ENCODE peak calls at places on chromosomes 7 and 10, in eight cellular contexts. One of them, this sample, is unnamed.

GRCh38 chr10:110172155-110172554 is 35.2 kb upstream of the MXI1 start:
- DNase-seq in stimulated activated CD4-positive, alpha-beta T cell treated with anti-CD3 and anti-CD28 coated beads, Interleukin-1b, Interleukin-23, amount 100 ng/mL, for 4 hours: no peak
- DNase-seq in cardiac septum: no peak
- DNase-seq in fibroblast of pulmonary artery: no peak
- DNase-seq in T1000: no peak
- DNase-seq in heart left ventricle: no peak
- DNase-seq in ovary: no peak
- DNase-seq in activated T-cell treated with anti-CD3 and anti-CD28 coated beads for 1 hour: no peak
- DNase-seq in this sample: no peak

GRCh38 chr10:97539523-97540200 is 32.9 kb upstream of the ANKRD2 start:
- DNase-seq in stimulated activated CD4-positive, alpha-beta T cell treated with anti-CD3 and anti-CD28 coated beads, Interleukin-1b, Interleukin-23, amount 100 ng/mL, for 4 hours: no peak
- DNase-seq in fibroblast of pulmonary artery: peak
- DNase-seq in activated T-cell treated with anti-CD3 and anti-CD28 coated beads for 1 hour: no peak
- DNase-seq in cardiac septum: peak
- DNase-seq in ovary: peak
- DNase-seq in T1000: peak
- DNase-seq in heart left ventricle: peak
- DNase-seq in this sample: peak

GRCh38 chr10:46557319-46558140 is 1.1 kb upstream of the GPRIN2 start:
- DNase-seq in activated T-cell treated with anti-CD3 and anti-CD28 coated beads for 1 hour: no peak
- DNase-seq in ovary: peak
- DNase-seq in T1000: no peak
- DNase-seq in cardiac septum: peak
- DNase-seq in heart left ventricle: peak
- DNase-seq in fibroblast of pulmonary artery: no peak
- DNase-seq in stimulated activated CD4-positive, alpha-beta T cell treated with anti-CD3 and anti-CD28 coated beads, Interleukin-1b, Interleukin-23, amount 100 ng/mL, for 4 hours: no peak
- DNase-seq in this sample: peak

GRCh38 chr7:106573738-106574137 is 87.2 kb downstream of the CCDC71L start:
- DNase-seq in cardiac septum: no peak
- DNase-seq in activated T-cell treated with anti-CD3 and anti-CD28 coated beads for 1 hour: no peak
- DNase-seq in T1000: no peak
- DNase-seq in stimulated activated CD4-positive, alpha-beta T cell treated with anti-CD3 and anti-CD28 coated beads, Interleukin-1b, Interleukin-23, amount 100 ng/mL, for 4 hours: no peak
- DNase-seq in fibroblast of pulmonary artery: no peak
- DNase-seq in heart left ventricle: no peak
- DNase-seq in ovary: no peak
- DNase-seq in this sample: no peak

GRCh38 chr7:3455826-3456444 is 154.9 kb downstream of the SDK1 start:
- DNase-seq in T1000: no peak
- DNase-seq in activated T-cell treated with anti-CD3 and anti-CD28 coated beads for 1 hour: no peak
- DNase-seq in stimulated activated CD4-positive, alpha-beta T cell treated with anti-CD3 and anti-CD28 coated beads, Interleukin-1b, Interleukin-23, amount 100 ng/mL, for 4 hours: no peak
- DNase-seq in cardiac septum: no peak
- DNase-seq in fibroblast of pulmonary artery: peak
- DNase-seq in ovary: no peak
- DNase-seq in heart left ventricle: no peak
- DNase-seq in this sample: no peak

GRCh38 chr10:34908472-34908871 is 93.4 kb upstream of the PARD3 start:
- DNase-seq in T1000: peak
- DNase-seq in activated T-cell treated with anti-CD3 and anti-CD28 coated beads for 1 hour: no peak
- DNase-seq in fibroblast of pulmonary artery: no peak
- DNase-seq in stimulated activated CD4-positive, alpha-beta T cell treated with anti-CD3 and anti-CD28 coated beads, Interleukin-1b, Interleukin-23, amount 100 ng/mL, for 4 hours: no peak
- DNase-seq in heart left ventricle: no peak
- DNase-seq in ovary: no peak
- DNase-seq in cardiac septum: no peak
- DNase-seq in this sample: no peak

GRCh38 chr7:73742753-73743641 is 4.4 kb upstream of the ABHD11 start:
- DNase-seq in fibroblast of pulmonary artery: no peak
- DNase-seq in ovary: peak
- DNase-seq in T1000: no peak
- DNase-seq in activated T-cell treated with anti-CD3 and anti-CD28 coated beads for 1 hour: no peak
- DNase-seq in stimulated activated CD4-positive, alpha-beta T cell treated with anti-CD3 and anti-CD28 coated beads, Interleukin-1b, Interleukin-23, amount 100 ng/mL, for 4 hours: no peak
- DNase-seq in heart left ventricle: no peak
- DNase-seq in cardiac septum: no peak
- DNase-seq in this sample: no peak

GRCh38 chr7:128203047-128203491 is 38.0 kb upstream of the LEP start:
- DNase-seq in heart left ventricle: no peak
- DNase-seq in fibroblast of pulmonary artery: no peak
- DNase-seq in T1000: no peak
- DNase-seq in stimulated activated CD4-positive, alpha-beta T cell treated with anti-CD3 and anti-CD28 coated beads, Interleukin-1b, Interleukin-23, amount 100 ng/mL, for 4 hours: no peak
- DNase-seq in ovary: no peak
- DNase-seq in activated T-cell treated with anti-CD3 and anti-CD28 coated beads for 1 hour: no peak
- DNase-seq in cardiac septum: no peak
- DNase-seq in this sample: no peak

GRCh38 chr7:34128762-34129161 is 223.4 kb downstream of the BMPER start:
- DNase-seq in T1000: peak
- DNase-seq in fibroblast of pulmonary artery: peak
- DNase-seq in cardiac septum: no peak
- DNase-seq in heart left ventricle: no peak
- DNase-seq in activated T-cell treated with anti-CD3 and anti-CD28 coated beads for 1 hour: no peak
- DNase-seq in stimulated activated CD4-positive, alpha-beta T cell treated with anti-CD3 and anti-CD28 coated beads, Interleukin-1b, Interleukin-23, amount 100 ng/mL, for 4 hours: no peak
- DNase-seq in ovary: no peak
- DNase-seq in this sample: no peak

GRCh38 chr10:25080880-25081581 is 64.6 kb downstream of the THNSL1 start:
- DNase-seq in activated T-cell treated with anti-CD3 and anti-CD28 coated beads for 1 hour: peak
- DNase-seq in fibroblast of pulmonary artery: peak
- DNase-seq in cardiac septum: peak
- DNase-seq in T1000: peak
- DNase-seq in stimulated activated CD4-positive, alpha-beta T cell treated with anti-CD3 and anti-CD28 coated beads, Interleukin-1b, Interleukin-23, amount 100 ng/mL, for 4 hours: peak
- DNase-seq in heart left ventricle: peak
- DNase-seq in ovary: peak
- DNase-seq in this sample: peak

GRCh38 chr10:5493698-5494097 is 5.7 kb downstream of the CALML5 start:
- DNase-seq in T1000: no peak
- DNase-seq in ovary: no peak
- DNase-seq in activated T-cell treated with anti-CD3 and anti-CD28 coated beads for 1 hour: no peak
- DNase-seq in heart left ventricle: no peak
- DNase-seq in cardiac septum: no peak
- DNase-seq in stimulated activated CD4-positive, alpha-beta T cell treated with anti-CD3 and anti-CD28 coated beads, Interleukin-1b, Interleukin-23, amount 100 ng/mL, for 4 hours: no peak
- DNase-seq in fibroblast of pulmonary artery: no peak
- DNase-seq in this sample: no peak

GRCh38 chr10:123583639-123584418 is 82.3 kb upstream of the GPR26 start:
- DNase-seq in stimulated activated CD4-positive, alpha-beta T cell treated with anti-CD3 and anti-CD28 coated beads, Interleukin-1b, Interleukin-23, amount 100 ng/mL, for 4 hours: peak
- DNase-seq in fibroblast of pulmonary artery: peak
- DNase-seq in T1000: no peak
- DNase-seq in ovary: peak
- DNase-seq in activated T-cell treated with anti-CD3 and anti-CD28 coated beads for 1 hour: no peak
- DNase-seq in cardiac septum: no peak
- DNase-seq in heart left ventricle: peak
- DNase-seq in this sample: peak

GRCh38 chr7:99365318-99366141 is 9.0 kb upstream of the ARPC1B start:
- DNase-seq in fibroblast of pulmonary artery: no peak
- DNase-seq in ovary: peak
- DNase-seq in heart left ventricle: no peak
- DNase-seq in cardiac septum: peak
- DNase-seq in activated T-cell treated with anti-CD3 and anti-CD28 coated beads for 1 hour: peak
- DNase-seq in stimulated activated CD4-positive, alpha-beta T cell treated with anti-CD3 and anti-CD28 coated beads, Interleukin-1b, Interleukin-23, amount 100 ng/mL, for 4 hours: peak
- DNase-seq in T1000: no peak
- DNase-seq in this sample: peak

GRCh38 chr7:113100091-113100723 is 13.6 kb upstream of the GPR85 start:
- DNase-seq in heart left ventricle: peak
- DNase-seq in T1000: no peak
- DNase-seq in cardiac septum: no peak
- DNase-seq in activated T-cell treated with anti-CD3 and anti-CD28 coated beads for 1 hour: no peak
- DNase-seq in stimulated activated CD4-positive, alpha-beta T cell treated with anti-CD3 and anti-CD28 coated beads, Interleukin-1b, Interleukin-23, amount 100 ng/mL, for 4 hours: no peak
- DNase-seq in ovary: no peak
- DNase-seq in fibroblast of pulmonary artery: peak
- DNase-seq in this sample: peak

GRCh38 chr10:124741922-124742417 is 2.2 kb downstream of the FAM53B start:
- DNase-seq in T1000: no peak
- DNase-seq in cardiac septum: no peak
- DNase-seq in stimulated activated CD4-positive, alpha-beta T cell treated with anti-CD3 and anti-CD28 coated beads, Interleukin-1b, Interleukin-23, amount 100 ng/mL, for 4 hours: no peak
- DNase-seq in heart left ventricle: no peak
- DNase-seq in fibroblast of pulmonary artery: no peak
- DNase-seq in activated T-cell treated with anti-CD3 and anti-CD28 coated beads for 1 hour: no peak
- DNase-seq in ovary: no peak
- DNase-seq in this sample: no peak

GRCh38 chr10:88938938-88939337 is 13.6 kb downstream of the ACTA2 start:
- DNase-seq in activated T-cell treated with anti-CD3 and anti-CD28 coated beads for 1 hour: no peak
- DNase-seq in stimulated activated CD4-positive, alpha-beta T cell treated with anti-CD3 and anti-CD28 coated beads, Interleukin-1b, Interleukin-23, amount 100 ng/mL, for 4 hours: no peak
- DNase-seq in heart left ventricle: no peak
- DNase-seq in fibroblast of pulmonary artery: no peak
- DNase-seq in cardiac septum: no peak
- DNase-seq in ovary: no peak
- DNase-seq in T1000: no peak
- DNase-seq in this sample: no peak

GRCh38 chr10:88032566-88032965 is 169.1 kb downstream of the PTEN start:
- DNase-seq in fibroblast of pulmonary artery: peak
- DNase-seq in T1000: no peak
- DNase-seq in heart left ventricle: no peak
- DNase-seq in ovary: no peak
- DNase-seq in activated T-cell treated with anti-CD3 and anti-CD28 coated beads for 1 hour: no peak
- DNase-seq in stimulated activated CD4-positive, alpha-beta T cell treated with anti-CD3 and anti-CD28 coated beads, Interleukin-1b, Interleukin-23, amount 100 ng/mL, for 4 hours: no peak
- DNase-seq in cardiac septum: no peak
- DNase-seq in this sample: no peak

GRCh38 chr10:113420733-113421200 is 132.1 kb upstream of the HABP2 start:
- DNase-seq in activated T-cell treated with anti-CD3 and anti-CD28 coated beads for 1 hour: no peak
- DNase-seq in T1000: no peak
- DNase-seq in cardiac septum: no peak
- DNase-seq in fibroblast of pulmonary artery: no peak
- DNase-seq in ovary: no peak
- DNase-seq in heart left ventricle: no peak
- DNase-seq in stimulated activated CD4-positive, alpha-beta T cell treated with anti-CD3 and anti-CD28 coated beads, Interleukin-1b, Interleukin-23, amount 100 ng/mL, for 4 hours: no peak
- DNase-seq in this sample: no peak

GRCh38 chr7:157384301-157384700 is 47.5 kb downstream of the DNAJB6 start:
- DNase-seq in activated T-cell treated with anti-CD3 and anti-CD28 coated beads for 1 hour: no peak
- DNase-seq in T1000: no peak
- DNase-seq in heart left ventricle: no peak
- DNase-seq in cardiac septum: no peak
- DNase-seq in fibroblast of pulmonary artery: no peak
- DNase-seq in ovary: no peak
- DNase-seq in stimulated activated CD4-positive, alpha-beta T cell treated with anti-CD3 and anti-CD28 coated beads, Interleukin-1b, Interleukin-23, amount 100 ng/mL, for 4 hours: no peak
- DNase-seq in this sample: no peak